ENCODE peak calls at places on chromosome 22, in nine cellular contexts. G, Y, H, S, F, W, B, T and J are unnamed samples.
A peak's percentile ranks its signal among the peaks of the same experiment; 100 is the strongest.

GRCh38 chr22:39312410-39312809 is 7.0 kb downstream of the RPL3 start:
- DNase-seq in T (peak; percentile 41), G (no peak), H (no peak), B (no peak), W (peak; percentile 32), Y (no peak), F (no peak), S (no peak), J (no peak)

GRCh38 chr22:20024225-20025087 is 3.5 kb downstream of the TANGO2 start:
- DNase-seq in B (no peak), F (no peak), Y (no peak), S (no peak), H (no peak), T (peak; percentile 35), G (no peak), W (no peak), J (no peak)

GRCh38 chr22:26431151-26431995 is 2.3 kb downstream of the ASPHD2 start:
- DNase-seq in T (no peak), H (no peak), S (no peak), Y (peak; percentile 53), G (no peak), B (no peak), F (no peak), W (no peak), J (no peak)

GRCh38 chr22:49502126-49502826 is 325.4 kb downstream of the BRD1 start:
- DNase-seq in W (peak; percentile 22), G (no peak), S (no peak), F (no peak), Y (no peak), B (peak; percentile 16), H (no peak), T (no peak), J (no peak)

GRCh38 chr22:45930324-45930723 is 46.6 kb downstream of the WNT7B start:
- DNase-seq in S (no peak), B (no peak), F (no peak), G (no peak), H (no peak), Y (no peak), T (no peak), W (no peak), J (no peak)

GRCh38 chr22:26847046-26847445 is 189.7 kb downstream of the MIAT start:
- DNase-seq in G (no peak), S (no peak), T (no peak), Y (no peak), B (no peak), F (no peak), H (no peak), W (no peak), J (no peak)

GRCh38 chr22:30178180-30179126 is 68.1 kb downstream of the LIF start:
- DNase-seq in W (peak; percentile 80), Y (no peak), S (no peak), F (no peak), G (no peak), T (no peak), H (no peak), B (peak; percentile 63), J (no peak)

GRCh38 chr22:39266398-39267030 is 21.7 kb upstream of the PDGFB start:
- DNase-seq in H (no peak), B (no peak), S (no peak), W (peak; percentile 71), G (no peak), T (no peak), F (no peak), Y (peak; percentile 85), J (no peak)

GRCh38 chr22:39995346-39996252 is 845 bp downstream of the FAM83F start:
- DNase-seq in B (no peak), T (no peak), S (no peak), W (no peak), Y (no peak), F (no peak), G (no peak), H (no peak), J (peak; percentile 16)

GRCh38 chr22:38941488-38941987 is 15.9 kb upstream of the APOBEC3A start:
- DNase-seq in H (no peak), Y (peak; percentile 76), B (peak; percentile 31), F (no peak), S (no peak), T (no peak), W (peak; percentile 86), G (no peak), J (no peak)

GRCh38 chr22:50376064-50376747 is 33.1 kb downstream of the PPP6R2 start:
- DNase-seq in Y (no peak), G (no peak), S (no peak), H (no peak), B (no peak), F (no peak), T (no peak), W (no peak), J (no peak)